ENCODE peak calls at places on chromosome 16, in ten cellular contexts. Y is neural progenitor cell, S is SHP77 treated with DMSO at 0.1 percent for 48 hours, A is left colon, Z is GM23248, J is myocyte, I is NCI-H510A treated with DMSO at 0.1 percent for 48 hours, M is T-helper 1 cell, N is germinal center, B is AG08395. D is an unnamed sample.

GRCh38 chr16:75486666-75487313 is 8.5 kb downstream of the CHST6 start:
- DNase-seq in N (no peak), S (no peak), Y (no peak), M (no peak), A (peak), I (no peak), Z (no peak), B (no peak), J (peak), D (no peak)

GRCh38 chr16:4176794-4177438 is 60.7 kb upstream of the ADCY9 start:
- DNase-seq in N (peak), Y (no peak), J (peak), S (no peak), B (peak), M (no peak), Z (peak), A (no peak), I (peak), D (peak)

GRCh38 chr16:48231675-48232214 is 12.4 kb upstream of the LONP2 start:
- DNase-seq in J (peak), B (peak), A (peak), I (no peak), Z (peak), M (peak), N (no peak), S (peak), Y (peak), D (peak)

GRCh38 chr16:21656795-21657768 is 4.7 kb upstream of the IGSF6 start:
- DNase-seq in S (no peak), I (peak), A (no peak), Z (peak), N (peak), J (peak), Y (peak), M (peak), B (peak), D (peak)

GRCh38 chr16:78535098-78535497 is 435.6 kb downstream of the WWOX start:
- DNase-seq in J (no peak), Y (no peak), M (no peak), I (no peak), S (no peak), A (no peak), N (no peak), Z (no peak), B (no peak), D (no peak)

GRCh38 chr16:8675183-8676159 is 1.1 kb downstream of the ABAT start:
- DNase-seq in B (no peak), A (no peak), I (no peak), M (peak), N (no peak), Z (peak), J (no peak), Y (no peak), S (peak), D (no peak)

GRCh38 chr16:88558457-88559442 is 11.5 kb upstream of the ZC3H18 start:
- DNase-seq in Y (peak), I (peak), A (peak), N (peak), M (no peak), Z (peak), S (peak), J (peak), B (peak), D (peak)

GRCh38 chr16:80610489-80611156 is 69.8 kb downstream of the DYNLRB2 start:
- DNase-seq in Z (peak), B (peak), J (no peak), A (no peak), S (no peak), I (no peak), M (no peak), N (no peak), Y (no peak), D (peak)

GRCh38 chr16:29891525-29892457 is 7.6 kb downstream of the SEZ6L2 start:
- DNase-seq in S (no peak), B (no peak), A (no peak), N (no peak), M (no peak), Y (no peak), Z (no peak), I (no peak), J (no peak), D (no peak)

D was measured in fibroblast of villous mesenchyme.